ENCODE peak calls at places on chromosome 1, in eight cellular contexts. B, X, Q, A, I, O, P and K are unnamed samples.

GRCh38 chr1:231584117-231584516 is 42.5 kb upstream of the DISC1 start:
- DNase-seq in B (peak), I (peak), O (no peak), X (no peak), A (peak), Q (no peak), P (no peak), K (peak)

GRCh38 chr1:145898756-145899155 is 11.1 kb downstream of the ITGA10 start:
- DNase-seq in O (no peak), P (no peak), A (no peak), I (no peak), X (no peak), Q (no peak), B (no peak), K (no peak)

GRCh38 chr1:234529661-234530237 is 50.8 kb upstream of the TARBP1 start:
- DNase-seq in X (no peak), A (no peak), B (no peak), I (no peak), O (no peak), Q (no peak), P (no peak), K (no peak)

GRCh38 chr1:208089971-208090755 is 154.0 kb downstream of the PLXNA2 start:
- DNase-seq in Q (no peak), X (no peak), B (no peak), P (no peak), A (no peak), O (no peak), I (no peak), K (no peak)

GRCh38 chr1:74388855-74389254 is 123.6 kb downstream of the LRRC53 start:
- DNase-seq in O (no peak), X (no peak), I (no peak), B (no peak), Q (no peak), P (no peak), A (no peak), K (no peak)

GRCh38 chr1:26531651-26532131 is 2.1 kb downstream of the RPS6KA1 start:
- DNase-seq in Q (no peak), P (no peak), B (no peak), I (peak), X (no peak), A (no peak), O (no peak), K (no peak)

GRCh38 chr1:33348676-33349080 is 27.8 kb upstream of the A3GALT2 start:
- DNase-seq in O (no peak), B (no peak), I (peak), Q (no peak), P (no peak), X (no peak), A (no peak), K (no peak)

GRCh38 chr1:6174621-6175410 is 5.3 kb downstream of the CHD5 start:
- DNase-seq in A (no peak), P (no peak), B (no peak), O (no peak), X (no peak), Q (no peak), I (no peak), K (no peak)

GRCh38 chr1:2639607-2640521 is 7.0 kb upstream of the MMEL1 start:
- DNase-seq in B (no peak), X (no peak), Q (no peak), O (no peak), A (no peak), P (no peak), I (no peak), K (no peak)

GRCh38 chr1:97271906-97272788 is 550.6 kb downstream of the PTBP2 start:
- DNase-seq in A (no peak), Q (no peak), I (no peak), P (no peak), B (no peak), O (no peak), X (no peak), K (no peak)

GRCh38 chr1:118101445-118101844 is 83.6 kb downstream of the SPAG17 start:
- DNase-seq in Q (no peak), X (no peak), O (no peak), P (no peak), B (no peak), I (no peak), A (no peak), K (no peak)

GRCh38 chr1:39102537-39103320 is 76.6 kb downstream of the NDUFS5 start:
- DNase-seq in P (peak), B (peak), O (peak), A (peak), I (peak), Q (no peak), X (no peak), K (no peak)

GRCh38 chr1:38929054-38929453 is 12.6 kb downstream of the RHBDL2 start:
- DNase-seq in B (no peak), P (no peak), A (no peak), Q (no peak), I (no peak), X (no peak), O (no peak), K (no peak)

GRCh38 chr1:194076646-194077045 is 890.2 kb upstream of the B3GALT2 start:
- DNase-seq in I (no peak), B (no peak), P (no peak), X (no peak), O (no peak), Q (no peak), A (no peak), K (no peak)

GRCh38 chr1:213381572-213382084 is 330.6 kb downstream of the RPS6KC1 start:
- DNase-seq in Q (no peak), B (no peak), O (peak), I (no peak), X (no peak), P (no peak), A (peak), K (no peak)

GRCh38 chr1:67838180-67838912 is 5.1 kb upstream of the GNG12 start:
- DNase-seq in O (no peak), P (no peak), B (no peak), X (no peak), I (no peak), A (no peak), Q (no peak), K (no peak)

GRCh38 chr1:70896224-70896623 is 151.4 kb downstream of the PTGER3 start:
- DNase-seq in Q (no peak), B (no peak), O (peak), P (no peak), I (no peak), A (peak), X (no peak), K (no peak)

GRCh38 chr1:41917835-41918449 is 780 bp downstream of the HIVEP3 start:
- DNase-seq in O (peak), Q (peak), A (no peak), X (peak), B (no peak), P (no peak), I (peak), K (no peak)

GRCh38 chr1:79079770-79080169 is 73.2 kb upstream of the ADGRL4 start:
- DNase-seq in P (no peak), O (peak), B (peak), X (no peak), A (no peak), I (no peak), Q (no peak), K (peak)

GRCh38 chr1:202505356-202505755 is 156.9 kb downstream of the PPP1R12B start:
- DNase-seq in B (no peak), A (no peak), O (no peak), P (no peak), I (no peak), Q (no peak), X (no peak), K (no peak)

GRCh38 chr1:48560577-48560976 is 88.6 kb upstream of the SPATA6 start:
- DNase-seq in B (no peak), O (no peak), Q (no peak), P (no peak), A (no peak), X (no peak), I (no peak), K (no peak)

GRCh38 chr1:19011832-19012231 is 55.4 kb upstream of the IFFO2 start:
- DNase-seq in X (no peak), A (no peak), Q (no peak), B (no peak), P (no peak), I (no peak), O (peak), K (no peak)

GRCh38 chr1:14095001-14095400 is 395.0 kb downstream of the PRDM2 start:
- DNase-seq in I (peak), B (peak), Q (no peak), O (no peak), A (peak), X (no peak), P (no peak), K (no peak)

GRCh38 chr1:26686795-26687194 is 9.0 kb upstream of the ARID1A start:
- DNase-seq in B (no peak), X (no peak), Q (no peak), O (no peak), A (no peak), P (no peak), I (no peak), K (no peak)

GRCh38 chr1:32971576-32971975 is 7.0 kb upstream of the RNF19B start:
- DNase-seq in A (no peak), I (no peak), P (no peak), O (no peak), Q (no peak), B (no peak), X (no peak), K (no peak)

GRCh38 chr1:179825201-179825600 is 52.4 kb downstream of the TOR1AIP2 start:
- DNase-seq in I (no peak), X (no peak), P (no peak), B (no peak), Q (no peak), O (peak), A (peak), K (no peak)

GRCh38 chr1:80365634-80366033 is 1359.1 kb upstream of the ADGRL4 start:
- DNase-seq in X (no peak), P (no peak), A (no peak), B (no peak), Q (no peak), I (no peak), O (no peak), K (no peak)

GRCh38 chr1:202968895-202969295 is 1.8 kb upstream of the CYB5R1 start:
- DNase-seq in I (peak), P (peak), X (no peak), O (peak), A (peak), B (peak), Q (no peak), K (no peak)